ENCODE peak calls at places on chromosomes 5 and 9, in four cellular contexts. C, I, J and A are unnamed samples.

GRCh38 chr9:136658849-136659535 is 3.7 kb upstream of the EGFL7 start:
- DNase-seq in I (no peak), J (no peak), C (no peak), A (no peak)

GRCh38 chr9:137550958-137551655 is 572 bp upstream of the MRPL41 start:
- DNase-seq in J (peak; percentile 95), C (peak; percentile 44), I (no peak), A (peak; percentile 14)

GRCh38 chr5:40410231-40410861 is 269.4 kb upstream of the PTGER4 start:
- DNase-seq in C (peak; percentile 49), J (no peak), I (no peak), A (no peak)

GRCh38 chr5:175542232-175542965 is 64.0 kb downstream of the SFXN1 start:
- DNase-seq in I (no peak), J (no peak), C (no peak), A (no peak)

GRCh38 chr9:38251036-38251335 is 141.5 kb upstream of the ALDH1B1 start:
- DNase-seq in I (no peak), C (no peak), J (no peak), A (no peak)

GRCh38 chr5:83628360-83628759 is 92.3 kb downstream of the HAPLN1 start:
- DNase-seq in J (no peak), C (no peak), I (no peak), A (no peak)

GRCh38 chr5:170642066-170642735 is 138.4 kb downstream of the KCNIP1 start:
- DNase-seq in J (no peak), C (no peak), I (no peak), A (no peak)

GRCh38 chr5:61301345-61301744 is 30.7 kb upstream of the ZSWIM6 start:
- DNase-seq in C (peak; percentile 88), I (peak; percentile 47), J (no peak), A (peak; percentile 41)

GRCh38 chr5:81544351-81545001 is 150.5 kb upstream of the ACOT12 start:
- DNase-seq in C (peak; percentile 8), J (no peak), I (no peak), A (no peak)

GRCh38 chr9:130635306-130635705 is 29.1 kb upstream of the PRDM12 start:
- DNase-seq in J (no peak), I (no peak), C (no peak), A (no peak)

GRCh38 chr9:121372563-121373400 is 2.7 kb upstream of the STOM start:
- DNase-seq in C (peak; percentile 86), J (no peak), I (no peak), A (peak; percentile 57)

GRCh38 chr5:14218011-14218410 is 74.9 kb downstream of the TRIO start:
- DNase-seq in I (no peak), J (no peak), C (no peak), A (no peak)

GRCh38 chr5:120396186-120396585 is 67.9 kb upstream of the PRR16 start:
- DNase-seq in J (no peak), I (peak; percentile 47), C (peak; percentile 74), A (no peak)

GRCh38 chr9:2290382-2290781 is 275.2 kb downstream of the SMARCA2 start:
- DNase-seq in J (no peak), C (no peak), I (no peak), A (no peak)

GRCh38 chr5:95237324-95237723 is 47.6 kb downstream of the MCTP1 start:
- DNase-seq in C (no peak), J (no peak), I (no peak), A (no peak)

GRCh38 chr5:98786178-98786853 is 12.9 kb downstream of the RGMB start:
- DNase-seq in I (no peak), J (no peak), C (no peak), A (no peak)

GRCh38 chr5:446066-446725 is 3.2 kb downstream of the EXOC3 start:
- DNase-seq in C (no peak), I (no peak), J (peak; percentile 12), A (no peak)

GRCh38 chr9:92440751-92441046 is 16.4 kb upstream of the OMD start:
- DNase-seq in I (no peak), C (no peak), J (no peak), A (no peak)

GRCh38 chr9:112754578-112754977 is 4.0 kb downstream of the SNX30 start:
- DNase-seq in C (peak; percentile 71), J (no peak), I (no peak), A (no peak)

GRCh38 chr9:126805546-126806262 is 864 bp downstream of the ZBTB43 start:
- DNase-seq in J (no peak), C (peak; percentile 39), I (no peak), A (no peak)

GRCh38 chr9:86614871-86615849 is 260.9 kb upstream of the TUT7 start:
- DNase-seq in C (peak; percentile 70), I (peak; percentile 31), J (no peak), A (peak; percentile 95)
- TF ChIP-seq CTCF in C (peak; percentile 46), I (peak; percentile 27), J (peak; percentile 68), A (peak; percentile 54)

GRCh38 chr5:143568105-143568504 is 164.6 kb upstream of the NR3C1 start:
- DNase-seq in J (no peak), C (no peak), I (no peak), A (no peak)

GRCh38 chr5:143572270-143572669 is 168.8 kb upstream of the NR3C1 start:
- DNase-seq in J (no peak), I (no peak), C (no peak), A (no peak)

GRCh38 chr5:143569213-143569663 is 165.8 kb upstream of the NR3C1 start:
- DNase-seq in C (peak; percentile 78), J (no peak), I (no peak), A (no peak)

GRCh38 chr5:143570989-143571388 is 167.5 kb upstream of the NR3C1 start:
- DNase-seq in I (no peak), J (no peak), C (no peak), A (no peak)

DNA sequence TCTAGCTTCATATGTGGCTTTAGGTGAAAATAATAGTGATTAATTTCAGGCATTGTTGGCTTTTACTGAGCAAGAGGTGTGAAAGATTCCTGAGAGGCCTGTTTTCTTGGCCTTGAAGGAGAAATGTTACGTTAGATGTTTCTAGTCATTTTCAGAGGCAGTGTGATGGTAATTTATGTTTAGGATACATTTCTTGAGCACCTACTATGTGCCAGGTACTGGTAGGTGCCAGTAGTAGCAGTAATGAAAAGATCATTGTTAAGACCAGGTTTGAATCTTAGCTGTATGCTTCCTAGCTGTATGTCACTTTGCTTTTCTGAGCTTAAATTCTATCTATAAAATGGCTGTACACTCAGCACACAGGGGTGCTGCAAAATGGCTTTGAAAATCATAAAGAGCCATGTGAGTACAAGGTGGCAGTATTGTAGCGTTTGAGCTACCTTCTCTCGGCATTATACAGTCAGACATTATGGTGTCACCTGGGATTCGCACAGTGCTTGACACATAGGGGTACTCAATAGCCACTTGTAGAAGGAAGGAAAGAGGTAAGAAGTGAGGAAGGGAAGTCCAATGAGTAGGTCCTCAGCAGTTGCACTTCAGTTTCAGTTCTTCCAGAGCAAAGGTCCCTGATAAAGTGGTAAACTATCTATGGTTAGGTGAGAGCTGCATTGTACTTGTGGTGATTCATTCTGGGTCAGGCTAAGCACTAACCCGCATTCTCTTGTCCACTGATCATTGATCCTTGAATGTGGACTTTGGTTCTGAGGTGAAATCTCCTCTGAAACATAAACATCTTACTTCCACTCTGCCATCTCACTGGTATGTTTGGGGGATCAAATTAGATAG is 166.5 kb upstream of the NR3C1 start:
- DNase-seq in C (no peak), I (no peak), J (no peak), A (no peak)
- TF ChIP-seq CTCF in C (no peak), I (no peak), J (no peak), A (no peak)

GRCh38 chr5:159156839-159157238 is 52.5 kb downstream of the RNF145 start:
- DNase-seq in C (peak; percentile 83), J (no peak), I (no peak), A (peak; percentile 59)
- TF ChIP-seq CTCF in C (peak; percentile 84), J (peak; percentile 89), I (peak; percentile 73), A (peak; percentile 82)

GRCh38 chr5:145681686-145682085 is 153.5 kb downstream of the PRELID2 start:
- DNase-seq in I (no peak), C (peak; percentile 73), J (peak; percentile 46), A (peak; percentile 12)
- TF ChIP-seq CTCF in I (peak; percentile 75), C (peak; percentile 67), J (peak; percentile 86), A (peak; percentile 73)